ENCODE peak calls at places on chromosomes 12 and 14, in eight cellular contexts. One of them, this sample, is unnamed.
A peak's percentile ranks its signal among the peaks of the same experiment; 100 is the strongest.

GRCh38 chr12:70982991-70983390 is 62.5 kb upstream of the PTPRR start:
- DNase-seq in glomerular endothelial cell: no peak
- DNase-seq in epithelial cell of esophagus: no peak
- DNase-seq in EH: no peak
- DNase-seq in heart right ventricle: no peak
- DNase-seq in MCF 10A: no peak
- DNase-seq in HTR-8/SVneo: no peak
- DNase-seq in ACHN: no peak
- DNase-seq in this sample: no peak

GRCh38 chr12:106112094-106112822 is 26.5 kb downstream of the NUAK1 start:
- DNase-seq in EH: peak; percentile 40
- DNase-seq in epithelial cell of esophagus: peak; percentile 96
- DNase-seq in HTR-8/SVneo: no peak
- DNase-seq in ACHN: no peak
- DNase-seq in MCF 10A: peak; percentile 93
- DNase-seq in glomerular endothelial cell: no peak
- DNase-seq in heart right ventricle: no peak
- DNase-seq in this sample: no peak

GRCh38 chr12:67137256-67137655 is 131.9 kb upstream of the CAND1 start:
- DNase-seq in HTR-8/SVneo: no peak
- DNase-seq in EH: no peak
- DNase-seq in ACHN: peak; percentile 28
- DNase-seq in glomerular endothelial cell: no peak
- DNase-seq in epithelial cell of esophagus: peak; percentile 86
- DNase-seq in MCF 10A: peak; percentile 75
- DNase-seq in heart right ventricle: no peak
- DNase-seq in this sample: no peak

GRCh38 chr14:39085933-39086332 is 17.1 kb downstream of the SEC23A start:
- DNase-seq in glomerular endothelial cell: no peak
- DNase-seq in ACHN: no peak
- DNase-seq in MCF 10A: no peak
- DNase-seq in heart right ventricle: no peak
- DNase-seq in HTR-8/SVneo: no peak
- DNase-seq in epithelial cell of esophagus: no peak
- DNase-seq in EH: no peak
- DNase-seq in this sample: no peak

GRCh38 chr14:96905065-96905464 is 107.9 kb downstream of the VRK1 start:
- DNase-seq in glomerular endothelial cell: no peak
- DNase-seq in EH: no peak
- DNase-seq in HTR-8/SVneo: no peak
- DNase-seq in epithelial cell of esophagus: no peak
- DNase-seq in ACHN: no peak
- DNase-seq in heart right ventricle: no peak
- DNase-seq in MCF 10A: no peak
- DNase-seq in this sample: no peak

GRCh38 chr12:11779286-11779685 is 129.8 kb downstream of the ETV6 start:
- DNase-seq in epithelial cell of esophagus: peak; percentile 23
- DNase-seq in ACHN: no peak
- DNase-seq in MCF 10A: peak; percentile 61
- DNase-seq in EH: peak; percentile 80
- DNase-seq in heart right ventricle: no peak
- DNase-seq in HTR-8/SVneo: no peak
- DNase-seq in glomerular endothelial cell: no peak
- DNase-seq in this sample: no peak

GRCh38 chr14:68975667-68976066 is 3.4 kb downstream of the ACTN1 start:
- DNase-seq in heart right ventricle: no peak
- DNase-seq in MCF 10A: peak; percentile 73
- DNase-seq in ACHN: no peak
- DNase-seq in epithelial cell of esophagus: peak; percentile 93
- DNase-seq in EH: peak; percentile 89
- DNase-seq in glomerular endothelial cell: no peak
- DNase-seq in HTR-8/SVneo: no peak
- DNase-seq in this sample: peak; percentile 40

GRCh38 chr12:81992461-81992860 is 233.3 kb upstream of the PPFIA2 start:
- DNase-seq in ACHN: peak; percentile 21
- DNase-seq in epithelial cell of esophagus: peak; percentile 37
- DNase-seq in heart right ventricle: no peak
- DNase-seq in MCF 10A: peak; percentile 17
- DNase-seq in HTR-8/SVneo: no peak
- DNase-seq in glomerular endothelial cell: no peak
- DNase-seq in EH: no peak
- DNase-seq in this sample: no peak